ENCODE peak calls at places on chromosome 3, in ten cellular contexts. Z, G, F, S, B, V, E, J, Y and H are unnamed samples.

GRCh38 chr3:55518451-55518850 is 31.3 kb upstream of the WNT5A start:
- DNase-seq in Z (peak; percentile 35), G (no peak), F (no peak), S (no peak), B (no peak), V (no peak), E (no peak), J (no peak), Y (no peak), H (no peak)

GRCh38 chr3:165211749-165212148 is 15.6 kb upstream of the SLITRK3 start:
- DNase-seq in Z (no peak), G (no peak), F (no peak), S (no peak), B (no peak), V (no peak), E (no peak), J (no peak), Y (no peak), H (no peak)

GRCh38 chr3:122183893-122184590 is 574 bp downstream of the CASR start:
- DNase-seq in Z (no peak), G (no peak), F (no peak), S (no peak), B (no peak), V (no peak), E (no peak), J (no peak), Y (no peak), H (no peak)

GRCh38 chr3:15171096-15171495 is 35.0 kb upstream of the CAPN7 start:
- DNase-seq in Z (peak; percentile 37), G (no peak), F (peak; percentile 57), S (no peak), B (no peak), V (no peak), E (no peak), J (no peak), Y (no peak), H (no peak)

GRCh38 chr3:27722957-27723802 is 1.1 kb upstream of the EOMES start:
- DNase-seq in Z (no peak), G (no peak), F (no peak), S (no peak), B (no peak), V (no peak), E (no peak), J (no peak), Y (no peak), H (no peak)

GRCh38 chr3:138849541-138849940 is 14.8 kb upstream of the PIK3CB start:
- DNase-seq in Z (no peak), G (no peak), F (no peak), S (no peak), B (no peak), V (no peak), E (no peak), J (no peak), Y (no peak), H (no peak)

GRCh38 chr3:55160241-55160877 is 232.5 kb upstream of the LRTM1 start:
- DNase-seq in Z (peak; percentile 14), G (no peak), F (peak; percentile 93), S (no peak), B (no peak), V (peak; percentile 91), E (no peak), J (no peak), Y (no peak), H (no peak)

GRCh38 chr3:188559069-188559410 is 405.1 kb downstream of the LPP start:
- DNase-seq in Z (no peak), G (no peak), F (peak; percentile 28), S (no peak), B (no peak), V (peak; percentile 11), E (no peak), J (no peak), Y (no peak), H (no peak)

GRCh38 chr3:135965506-135966348 is at the start of gene PPP2R3A:
- DNase-seq in Z (peak; percentile 86), G (peak; percentile 88), F (peak; percentile 84), S (peak; percentile 46), B (peak; percentile 25), V (peak; percentile 91), E (peak; percentile 71), J (peak; percentile 39), Y (peak; percentile 49), H (peak; percentile 41)

GRCh38 chr3:170154084-170154483 is 27.4 kb downstream of the PHC3 start:
- DNase-seq in Z (no peak), G (no peak), F (peak; percentile 58), S (no peak), B (no peak), V (peak; percentile 11), E (no peak), J (no peak), Y (no peak), H (no peak)

GRCh38 chr3:134904333-134904771 is 109.3 kb downstream of the EPHB1 start:
- DNase-seq in Z (no peak), G (no peak), F (no peak), S (no peak), B (no peak), V (no peak), E (no peak), J (no peak), Y (no peak), H (no peak)

GRCh38 chr3:177294221-177294620 is 96.9 kb upstream of the TBL1XR1 start:
- DNase-seq in Z (peak; percentile 96), G (no peak), F (peak; percentile 71), S (no peak), B (no peak), V (peak; percentile 57), E (no peak), J (no peak), Y (no peak), H (no peak)

GRCh38 chr3:11240496-11240895 is 31.7 kb upstream of the ATG7 start:
- DNase-seq in Z (no peak), G (no peak), F (no peak), S (no peak), B (no peak), V (no peak), E (no peak), J (no peak), Y (no peak), H (no peak)

GRCh38 chr3:29949131-29949530 is 657.3 kb upstream of the TGFBR2 start:
- DNase-seq in Z (no peak), G (no peak), F (peak; percentile 53), S (no peak), B (no peak), V (peak; percentile 14), E (no peak), J (no peak), Y (no peak), H (no peak)

GRCh38 chr3:37072892-37073291 is 79.6 kb downstream of the MLH1 start:
- DNase-seq in Z (peak; percentile 43), G (no peak), F (peak; percentile 93), S (no peak), B (peak; percentile 55), V (peak; percentile 50), E (no peak), J (no peak), Y (no peak), H (no peak)

GRCh38 chr3:24853685-24854341 is 359.2 kb upstream of the THRB start:
- DNase-seq in Z (no peak), G (peak; percentile 25), F (no peak), S (no peak), B (no peak), V (no peak), E (peak; percentile 62), J (no peak), Y (no peak), H (no peak)

GRCh38 chr3:134325722-134326121 is 48.5 kb downstream of the AMOTL2 start:
- DNase-seq in Z (no peak), G (no peak), F (no peak), S (no peak), B (no peak), V (no peak), E (no peak), J (no peak), Y (no peak), H (no peak)

GRCh38 chr3:24336101-24336500 is 158.5 kb downstream of the THRB start:
- DNase-seq in Z (no peak), G (no peak), F (no peak), S (no peak), B (no peak), V (no peak), E (no peak), J (no peak), Y (no peak), H (no peak)

GRCh38 chr3:31038086-31038737 is 143.8 kb upstream of the GADL1 start:
- DNase-seq in Z (no peak), G (no peak), F (no peak), S (no peak), B (no peak), V (no peak), E (no peak), J (no peak), Y (no peak), H (no peak)

GRCh38 chr3:79383402-79384012 is 384.3 kb downstream of the ROBO1 start:
- DNase-seq in Z (no peak), G (no peak), F (peak; percentile 66), S (no peak), B (no peak), V (peak; percentile 2), E (no peak), J (no peak), Y (no peak), H (no peak)

GRCh38 chr3:143166376-143166775 is 46.8 kb downstream of the CHST2 start:
- DNase-seq in Z (no peak), G (no peak), F (peak; percentile 24), S (no peak), B (no peak), V (no peak), E (no peak), J (no peak), Y (no peak), H (no peak)

GRCh38 chr3:51343918-51344687 is 41.0 kb upstream of the MANF start:
- DNase-seq in Z (peak; percentile 81), G (no peak), F (peak; percentile 89), S (no peak), B (no peak), V (peak; percentile 33), E (no peak), J (no peak), Y (no peak), H (no peak)

GRCh38 chr3:49683162-49683561 is 6.1 kb downstream of the MST1 start:
- DNase-seq in Z (no peak), G (no peak), F (no peak), S (no peak), B (no peak), V (no peak), E (no peak), J (no peak), Y (no peak), H (no peak)

GRCh38 chr3:117444175-117444574 is 734.6 kb downstream of the TUSC7 start:
- DNase-seq in Z (no peak), G (no peak), F (no peak), S (no peak), B (no peak), V (no peak), E (no peak), J (no peak), Y (no peak), H (no peak)

GRCh38 chr3:115165266-115165665 is 18.2 kb upstream of the ZBTB20 start:
- DNase-seq in Z (no peak), G (no peak), F (no peak), S (no peak), B (no peak), V (no peak), E (no peak), J (peak; percentile 31), Y (peak; percentile 8), H (no peak)

GRCh38 chr3:32951410-32951811 is at the start of gene CCR4:
- DNase-seq in Z (no peak), G (no peak), F (no peak), S (no peak), B (peak; percentile 55), V (no peak), E (no peak), J (peak; percentile 47), Y (peak; percentile 45), H (peak; percentile 25)

GRCh38 chr3:185270262-185270955 is 16.6 kb upstream of the EHHADH start:
- DNase-seq in Z (peak; percentile 23), G (peak; percentile 84), F (peak; percentile 41), S (no peak), B (peak; percentile 54), V (peak; percentile 69), E (peak; percentile 20), J (no peak), Y (no peak), H (no peak)

GRCh38 chr3:167241048-167241845 is 138.8 kb downstream of the ZBBX start:
- DNase-seq in Z (no peak), G (no peak), F (no peak), S (no peak), B (no peak), V (no peak), E (no peak), J (no peak), Y (no peak), H (no peak)